ENCODE peak calls at places on chromosomes 11 and 22, in nine cellular contexts. W is colonic mucosa, H is GM12865, U is BJ, E is progenitor cell of endocrine pancreas, N is WTC11, D is right lobe of liver, Q is ascending aorta, A is epithelial cell of esophagus. K is an unnamed sample.

GRCh38 chr11:62707277-62707771 is at the start of the genes BSCL2 and GNG3:
- DNase-seq in W (no peak), H (no peak), U (no peak), E (no peak), N (peak; percentile 97), D (no peak), Q (no peak), A (no peak), K (peak; percentile 69)

GRCh38 chr11:35525501-35526175 is at the start of gene PAMR1:
- DNase-seq in W (peak; percentile 32), H (no peak), U (no peak), E (peak; percentile 27), N (peak; percentile 72), D (peak; percentile 44), Q (no peak), A (peak; percentile 63), K (peak; percentile 85)

GRCh38 chr11:121800240-121800639 is 315.8 kb downstream of the BLID start:
- DNase-seq in W (no peak), H (no peak), U (no peak), E (no peak), N (no peak), D (no peak), Q (no peak), A (no peak), K (no peak)

GRCh38 chr22:33756508-33756949 is 163.7 kb downstream of the LARGE1 start:
- DNase-seq in W (no peak), H (peak; percentile 16), U (no peak), E (no peak), N (peak; percentile 39), D (no peak), Q (no peak), A (no peak), K (no peak)

GRCh38 chr22:27747396-27748256 is 53.9 kb downstream of the MN1 start:
- DNase-seq in W (no peak), H (no peak), U (no peak), E (no peak), N (peak; percentile 35), D (no peak), Q (peak; percentile 82), A (peak; percentile 34), K (no peak)

GRCh38 chr11:84564867-84565184 is 1062.3 kb downstream of the DLG2 start:
- DNase-seq in W (no peak), H (no peak), U (no peak), E (no peak), N (no peak), D (no peak), Q (no peak), A (no peak), K (no peak)

GRCh38 chr22:41557401-41558240 is 3.2 kb upstream of the CSDC2 start:
- DNase-seq in W (peak; percentile 64), H (no peak), U (no peak), E (no peak), N (peak; percentile 39), D (peak; percentile 89), Q (peak; percentile 88), A (peak; percentile 51), K (no peak)

GRCh38 chr11:67160872-67161783 is 42.1 kb downstream of the KDM2A start:
- DNase-seq in W (no peak), H (peak; percentile 23), U (no peak), E (no peak), N (no peak), D (no peak), Q (no peak), A (no peak), K (no peak)

GRCh38 chr11:75815345-75815983 is 454 bp downstream of the UVRAG start:
- DNase-seq in W (peak; percentile 37), H (peak; percentile 67), U (no peak), E (peak; percentile 18), N (peak; percentile 40), D (no peak), Q (peak; percentile 70), A (no peak), K (no peak)

GRCh38 chr22:29302681-29303465 is 3.6 kb upstream of the GAS2L1 start:
- DNase-seq in W (no peak), H (no peak), U (no peak), E (no peak), N (no peak), D (peak; percentile 83), Q (no peak), A (no peak), K (no peak)

GRCh38 chr22:26883393-26883792 is 226.0 kb downstream of the MIAT start:
- DNase-seq in W (no peak), H (no peak), U (no peak), E (no peak), N (no peak), D (no peak), Q (no peak), A (no peak), K (no peak)

DNA sequence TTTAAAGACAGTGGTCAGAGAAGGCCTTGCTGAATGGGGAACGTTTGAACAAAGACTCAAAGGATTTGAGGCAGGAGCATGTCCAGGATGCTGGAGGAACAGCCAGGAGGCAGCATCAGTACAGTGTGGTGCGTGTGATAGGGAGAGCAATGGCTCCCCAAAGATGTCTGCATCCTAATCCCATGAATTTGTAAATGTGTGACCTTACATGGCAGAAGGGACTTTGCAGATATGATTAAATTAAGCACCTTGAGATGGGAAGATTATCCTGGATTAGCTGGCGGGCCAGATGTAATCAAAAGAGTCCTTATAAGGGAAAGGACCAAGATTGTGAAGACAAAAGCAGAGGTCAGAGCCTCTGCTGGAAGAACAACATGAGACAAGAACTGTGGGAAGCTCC is 24.6 kb upstream of the FAT3 start:
- DNase-seq in W (no peak), H (no peak), U (no peak), E (no peak), N (no peak), D (no peak), Q (no peak), A (no peak), K (no peak)
- TF ChIP-seq CTCF in W (no peak), H (no peak), U (no peak), E (no peak), N (no peak), D (no peak), Q (no peak), A (no peak), K (no peak)

GRCh38 chr11:120529214-120529613 is 17.7 kb downstream of the GRIK4 start:
- DNase-seq in W (no peak), H (no peak), U (no peak), E (no peak), N (no peak), D (no peak), Q (no peak), A (no peak), K (peak; percentile 65)

GRCh38 chr11:120526241-120526640 is 14.7 kb downstream of the GRIK4 start:
- DNase-seq in W (no peak), H (no peak), U (no peak), E (no peak), N (no peak), D (no peak), Q (no peak), A (no peak), K (peak; percentile 28)

GRCh38 chr11:120525285-120526085 is 13.9 kb downstream of the GRIK4 start:
- DNase-seq in W (peak; percentile 56), H (no peak), U (no peak), E (no peak), N (no peak), D (no peak), Q (no peak), A (no peak), K (peak; percentile 59)

GRCh38 chr11:120528749-120529148 is 17.2 kb downstream of the GRIK4 start:
- DNase-seq in W (no peak), H (no peak), U (no peak), E (no peak), N (no peak), D (no peak), Q (no peak), A (no peak), K (peak; percentile 25)

GRCh38 chr11:120527111-120527748 is 15.7 kb downstream of the GRIK4 start:
- DNase-seq in W (no peak), H (no peak), U (no peak), E (no peak), N (peak; percentile 86), D (no peak), Q (no peak), A (no peak), K (peak; percentile 79)
- TF ChIP-seq CTCF in W (no peak), H (no peak), U (no peak), E (peak; percentile 39), N (no peak), D (no peak), Q (no peak), A (no peak), K (peak; percentile 58)

GRCh38 chr22:31840581-31840980 is 86.8 kb downstream of the DEPDC5 start:
- DNase-seq in W (no peak), H (no peak), U (no peak), E (no peak), N (no peak), D (no peak), Q (no peak), A (no peak), K (no peak)

GRCh38 chr22:31838917-31839316 is 85.1 kb downstream of the DEPDC5 start:
- DNase-seq in W (no peak), H (no peak), U (no peak), E (no peak), N (no peak), D (no peak), Q (no peak), A (peak; percentile 74), K (no peak)

GRCh38 chr22:31833930-31834329 is 80.1 kb downstream of the DEPDC5 start:
- DNase-seq in W (no peak), H (no peak), U (no peak), E (no peak), N (no peak), D (no peak), Q (no peak), A (no peak), K (no peak)

GRCh38 chr22:31839986-31840385 is 86.2 kb downstream of the DEPDC5 start:
- DNase-seq in W (no peak), H (no peak), U (no peak), E (no peak), N (no peak), D (no peak), Q (no peak), A (no peak), K (no peak)

GRCh38 chr22:31836010-31836409 is 82.2 kb downstream of the DEPDC5 start:
- DNase-seq in W (no peak), H (no peak), U (no peak), E (no peak), N (no peak), D (no peak), Q (no peak), A (no peak), K (no peak)
- TF ChIP-seq CTCF in W (no peak), H (no peak), U (no peak), E (no peak), N (no peak), D (no peak), Q (no peak), A (no peak), K (no peak)

DNA sequence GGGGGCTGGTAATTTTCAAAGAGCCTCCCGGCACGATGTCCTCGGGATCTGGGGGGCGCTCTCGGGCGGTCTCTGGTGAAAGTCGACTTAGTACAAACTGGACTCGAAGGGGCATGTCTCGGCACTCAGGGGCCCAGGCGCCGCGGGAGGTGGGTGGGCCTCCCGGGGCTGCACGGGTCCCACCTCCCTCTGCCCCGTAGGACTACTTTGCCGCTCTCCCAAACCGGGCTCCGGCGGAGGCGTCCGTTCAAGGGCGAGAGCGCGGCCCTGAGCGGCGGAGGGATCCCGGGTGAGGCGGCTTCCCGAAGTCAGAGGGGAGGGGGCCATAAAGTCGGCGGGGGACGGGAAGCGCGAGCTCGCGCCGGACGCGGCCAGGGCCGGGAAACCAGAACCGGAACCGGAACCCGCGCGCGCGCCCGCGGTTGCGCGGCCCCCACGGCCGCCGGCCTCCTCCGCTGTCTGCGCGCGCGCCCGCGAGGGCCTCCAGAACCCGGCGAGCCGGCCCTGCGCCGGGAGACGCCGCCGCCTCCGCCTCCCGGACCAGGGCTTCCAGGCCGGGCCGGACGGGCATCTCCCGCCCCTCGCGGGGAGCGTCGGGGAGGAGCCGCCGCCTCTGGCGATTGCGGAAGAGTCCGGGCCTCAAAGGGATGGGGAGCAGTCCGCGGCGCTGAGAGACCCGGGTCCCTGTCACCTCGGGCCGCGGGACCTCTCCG is at the start of gene ARHGEF12:
- DNase-seq in W (peak; percentile 96), H (peak; percentile 97), U (peak; percentile 66), E (peak; percentile 92), N (peak; percentile 95), D (peak; percentile 97), Q (peak; percentile 97), A (peak; percentile 98), K (peak; percentile 98)
- TF ChIP-seq CTCF in W (no peak), H (peak; percentile 38), U (peak; percentile 53), E (peak; percentile 46), N (no peak), D (peak; percentile 28), Q (peak; percentile 35), A (peak; percentile 27), K (peak; percentile 77)